ENCODE peak calls at places on chromosomes 2 and 18, in six cellular contexts. Z is LoVo; A is NCI-H1105; F is effector memory CD8-positive, alpha-beta T cell; W is GM10248; S is kidney epithelial cell. E is an unnamed sample.

GRCh38 chr2:168699834-168700417 is 102.5 kb upstream of the NOSTRIN start:
- DNase-seq in W (no peak), A (no peak), Z (no peak), F (no peak), S (no peak), E (peak; percentile 10)

GRCh38 chr2:8888963-8889362 is 51.5 kb upstream of the KIDINS220 start:
- DNase-seq in A (no peak), S (no peak), W (no peak), Z (no peak), F (no peak), E (no peak)

GRCh38 chr2:69667805-69668382 is 24.4 kb upstream of the AAK1 start:
- DNase-seq in F (no peak), A (no peak), W (no peak), Z (peak; percentile 74), S (no peak), E (no peak)

GRCh38 chr2:48131503-48132293 is 225.4 kb upstream of the FBXO11 start:
- DNase-seq in A (no peak), F (no peak), Z (no peak), W (no peak), S (no peak), E (peak; percentile 79)

GRCh38 chr2:237702439-237703397 is 75.3 kb downstream of the LRRFIP1 start:
- DNase-seq in S (no peak), Z (no peak), F (no peak), A (no peak), W (no peak), E (no peak)

GRCh38 chr2:108635630-108636354 is 83.5 kb upstream of the RANBP2 start:
- DNase-seq in Z (no peak), W (no peak), S (no peak), F (no peak), A (no peak), E (no peak)

GRCh38 chr2:121071058-121071504 is 213.9 kb downstream of the TFCP2L1 start:
- DNase-seq in S (no peak), A (peak; percentile 17), F (no peak), Z (peak; percentile 68), W (peak; percentile 79), E (peak; percentile 80)

GRCh38 chr18:3466872-3467271 is 16.9 kb downstream of the TGIF1 start:
- DNase-seq in F (no peak), S (no peak), A (no peak), W (no peak), Z (no peak), E (peak; percentile 59)

GRCh38 chr2:44560352-44560751 is 198.6 kb downstream of the CAMKMT start:
- DNase-seq in Z (no peak), S (no peak), A (no peak), F (no peak), W (no peak), E (peak; percentile 33)

GRCh38 chr2:98896416-98896815 is 39.6 kb downstream of the CRACDL start:
- DNase-seq in F (no peak), S (no peak), A (no peak), W (no peak), Z (no peak), E (peak; percentile 63)

GRCh38 chr18:7749510-7749981 is 182.4 kb downstream of the PTPRM start:
- DNase-seq in A (no peak), S (no peak), Z (no peak), F (no peak), W (no peak), E (peak; percentile 38)

GRCh38 chr2:233418761-233419625 is 64.7 kb downstream of the DGKD start:
- DNase-seq in W (peak; percentile 67), Z (peak; percentile 35), S (no peak), F (peak; percentile 44), A (no peak), E (no peak)

GRCh38 chr18:50724631-50725235 is 95.1 kb downstream of the MRO start:
- DNase-seq in F (no peak), W (no peak), S (no peak), Z (no peak), A (no peak), E (no peak)

GRCh38 chr2:11505652-11506610 is 27.9 kb upstream of the GREB1 start:
- DNase-seq in S (peak; percentile 14), W (no peak), F (no peak), A (no peak), Z (peak; percentile 47), E (peak; percentile 59)

GRCh38 chr2:168766600-168766999 is 35.8 kb upstream of the NOSTRIN start:
- DNase-seq in F (no peak), S (no peak), Z (no peak), W (no peak), A (no peak), E (peak; percentile 59)

GRCh38 chr2:195498839-195499490 is 158.1 kb upstream of the SLC39A10 start:
- DNase-seq in F (no peak), S (no peak), A (no peak), W (no peak), Z (no peak), E (no peak)

GRCh38 chr18:47545613-47546012 is 294.2 kb upstream of the SKOR2 start:
- DNase-seq in W (no peak), S (no peak), Z (no peak), A (no peak), F (no peak), E (no peak)

GRCh38 chr2:239818531-239819011 is 206.6 kb downstream of the NDUFA10 start:
- DNase-seq in W (no peak), S (no peak), A (no peak), F (no peak), Z (no peak), E (no peak)

GRCh38 chr18:3463052-3463451 is 13.1 kb downstream of the TGIF1 start:
- DNase-seq in Z (no peak), W (no peak), F (no peak), A (no peak), S (no peak), E (no peak)

GRCh38 chr2:100178085-100178788 is 35.8 kb upstream of the AFF3 start:
- DNase-seq in F (peak; percentile 38), W (peak; percentile 35), S (no peak), Z (peak; percentile 5), A (no peak), E (peak; percentile 98)